ENCODE peak calls at places on chromosomes 4 and X, in ten cellular contexts. I, G, N, R, S, M, Y, T, H and Q are unnamed samples.

GRCh38 chr4:109820563-109820962 is 5.0 kb downstream of the GAR1 start:
- DNase-seq in I (no peak), G (no peak), N (no peak), R (no peak), S (no peak), M (peak; percentile 50), Y (peak; percentile 41), T (no peak), H (peak; percentile 30), Q (no peak)

GRCh38 chr4:104971458-104971857 is 175.2 kb upstream of the TET2 start:
- DNase-seq in I (peak; percentile 69), G (no peak), N (no peak), R (no peak), S (no peak), M (no peak), Y (no peak), T (no peak), H (no peak), Q (no peak)

GRCh38 chr4:103118171-103118570 is 18.5 kb upstream of the BDH2 start:
- DNase-seq in I (no peak), G (no peak), N (no peak), R (no peak), S (no peak), M (no peak), Y (peak; percentile 50), T (no peak), H (peak; percentile 44), Q (no peak)

GRCh38 chrX:54171527-54171926 is 11.5 kb downstream of the FAM120C start:
- DNase-seq in I (no peak), G (no peak), N (no peak), R (no peak), S (no peak), M (no peak), Y (no peak), T (no peak), H (no peak), Q (no peak)

GRCh38 chrX:43467608-43468234 is 188.4 kb upstream of the MAOA start:
- DNase-seq in I (no peak), G (no peak), N (no peak), R (no peak), S (no peak), M (no peak), Y (no peak), T (peak; percentile 25), H (no peak), Q (no peak)

GRCh38 chr4:122525865-122526264 is 69.3 kb upstream of the IL2 start:
- DNase-seq in I (no peak), G (no peak), N (no peak), R (no peak), S (no peak), M (no peak), Y (no peak), T (no peak), H (no peak), Q (no peak)

GRCh38 chrX:104270916-104271512 is 16.3 kb upstream of the ESX1 start:
- DNase-seq in I (peak; percentile 57), G (peak; percentile 38), N (no peak), R (peak; percentile 21), S (peak; percentile 59), M (peak; percentile 22), Y (no peak), T (peak; percentile 58), H (peak; percentile 4), Q (no peak)

GRCh38 chr4:38948551-38948950 is 80.9 kb downstream of the FAM114A1 start:
- DNase-seq in I (peak; percentile 87), G (no peak), N (no peak), R (peak; percentile 22), S (no peak), M (no peak), Y (peak; percentile 92), T (no peak), H (peak; percentile 91), Q (no peak)

GRCh38 chr4:165970703-165971420 is 97.8 kb downstream of the TLL1 start:
- DNase-seq in I (no peak), G (no peak), N (no peak), R (no peak), S (no peak), M (no peak), Y (no peak), T (no peak), H (no peak), Q (no peak)

DNA sequence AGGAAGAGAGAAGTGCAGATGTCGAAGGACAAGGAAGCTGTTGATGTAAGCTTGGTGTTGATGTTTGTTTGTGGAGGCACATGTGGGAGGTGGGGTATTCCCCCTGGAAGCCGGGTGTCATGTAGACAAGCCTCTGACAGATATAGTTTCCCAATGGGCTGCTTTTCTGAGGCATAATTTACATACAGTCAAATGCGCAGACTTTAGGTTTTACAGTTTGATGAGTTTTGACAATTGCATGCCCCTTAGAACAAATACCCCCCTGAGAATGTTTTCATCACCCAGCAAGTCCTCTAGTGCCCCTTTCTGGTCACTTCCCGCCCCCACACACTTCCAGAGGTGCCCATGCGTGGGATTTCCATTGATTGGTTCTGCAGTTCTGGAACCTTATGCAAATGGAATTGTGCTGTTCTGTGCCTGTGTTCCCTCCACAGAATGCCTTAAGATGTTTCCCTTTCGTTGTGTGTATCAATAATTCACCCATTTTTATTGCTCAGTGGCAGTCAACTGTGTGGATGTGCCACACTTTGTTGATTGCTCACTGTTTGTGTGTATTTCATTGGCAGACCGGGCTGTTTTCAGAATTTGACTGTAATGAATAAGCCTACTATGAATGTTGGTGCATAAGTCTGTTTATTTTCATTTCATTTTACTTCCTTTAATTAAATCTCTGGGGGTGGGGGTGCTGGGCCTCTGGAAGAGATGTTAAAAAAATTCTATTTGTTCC is 8.5 kb downstream of the EVC start:
- DNase-seq in I (no peak), G (no peak), N (no peak), R (no peak), S (no peak), M (no peak), Y (no peak), T (no peak), H (no peak), Q (no peak)
- TF ChIP-seq CTCF in I (no peak), G (no peak), N (no peak), R (no peak), S (no peak), M (no peak), Y (no peak), T (no peak), H (no peak), Q (no peak)

DNA sequence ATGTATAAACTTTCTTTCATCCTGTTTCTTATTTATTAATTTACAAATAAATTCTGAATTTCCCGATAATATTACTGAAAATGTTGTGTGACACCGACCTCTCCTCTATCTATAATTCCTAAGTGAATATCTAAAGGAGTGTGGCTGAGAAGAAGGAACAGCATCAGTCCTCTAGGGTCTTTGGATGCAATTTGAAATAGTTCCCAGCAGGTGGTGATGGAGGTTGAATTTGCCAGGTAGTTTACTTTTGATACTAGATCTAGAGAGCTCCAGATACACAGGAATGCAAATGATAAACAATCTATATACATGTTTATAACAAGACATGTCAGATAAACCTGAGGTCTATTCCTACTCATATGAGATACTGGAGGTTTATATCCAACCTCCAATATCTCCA is 305.4 kb downstream of the PCDH18 start:
- DNase-seq in I (no peak), G (no peak), N (no peak), R (no peak), S (no peak), M (no peak), Y (peak; percentile 6), T (no peak), H (no peak), Q (no peak)
- TF ChIP-seq CTCF in I (peak; percentile 40), G (no peak), N (no peak), R (no peak), S (peak; percentile 30), M (no peak), Y (peak; percentile 9), T (no peak), H (peak; percentile 43), Q (peak; percentile 62)

DNA sequence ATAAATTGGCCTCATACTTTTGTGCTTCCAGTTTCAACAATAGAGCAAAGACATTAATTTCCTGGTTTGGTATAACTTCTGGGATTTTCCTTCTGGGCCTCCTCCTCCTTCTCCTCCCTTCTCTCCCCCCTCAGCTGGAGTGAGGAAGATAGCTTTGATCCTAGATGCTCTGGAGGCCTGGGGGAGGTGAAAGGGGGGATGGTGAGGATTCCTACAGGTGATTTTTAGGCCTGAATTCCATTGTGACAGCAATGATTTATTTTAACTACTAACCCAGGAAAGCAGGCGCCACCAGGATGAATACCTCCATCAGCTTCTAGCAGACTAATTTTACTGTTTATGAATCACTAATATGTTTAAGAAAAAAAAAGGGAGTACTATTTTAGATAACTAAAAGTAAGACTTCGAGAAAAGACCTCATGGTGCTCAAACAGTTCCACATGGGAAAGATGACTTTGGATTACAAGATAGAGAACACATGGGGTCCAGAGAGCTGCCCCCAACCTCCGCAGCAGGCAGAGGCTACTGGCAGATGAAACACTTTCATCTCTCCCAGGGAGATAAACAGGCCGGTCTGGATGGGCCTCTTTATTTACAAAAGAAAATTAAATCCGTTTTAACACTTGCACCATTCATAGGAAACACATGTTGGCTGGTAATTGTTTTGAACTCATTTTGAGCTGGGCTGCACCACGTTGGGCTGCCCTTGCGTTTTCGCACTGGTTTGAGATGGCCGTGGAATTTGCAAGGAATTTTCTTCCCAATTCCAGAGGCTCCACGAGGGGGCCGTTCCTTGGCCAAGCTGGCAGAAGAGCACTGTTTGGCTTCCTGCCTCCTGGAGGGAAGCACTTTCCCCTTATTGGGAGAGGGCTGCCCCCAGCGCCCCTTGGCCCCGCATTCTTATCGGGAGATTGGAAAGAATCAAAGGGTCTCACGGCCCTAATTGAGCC is 125.1 kb upstream of the STX18 start:
- DNase-seq in I (peak; percentile 60), G (no peak), N (no peak), R (no peak), S (peak; percentile 55), M (no peak), Y (peak; percentile 65), T (peak; percentile 65), H (peak; percentile 54), Q (no peak)
- TF ChIP-seq CTCF in I (no peak), G (no peak), N (no peak), R (no peak), S (no peak), M (no peak), Y (peak; percentile 9), T (no peak), H (no peak), Q (no peak)

GRCh38 chr4:2179717-2180116 is 62.2 kb downstream of the HAUS3 start:
- DNase-seq in I (no peak), G (no peak), N (no peak), R (no peak), S (peak; percentile 19), M (no peak), Y (no peak), T (no peak), H (no peak), Q (no peak)

GRCh38 chr4:2175990-2176698 is 65.8 kb downstream of the HAUS3 start:
- DNase-seq in I (no peak), G (no peak), N (no peak), R (no peak), S (no peak), M (no peak), Y (no peak), T (no peak), H (no peak), Q (no peak)

GRCh38 chr4:2178986-2179385 is 62.9 kb downstream of the HAUS3 start:
- DNase-seq in I (no peak), G (no peak), N (no peak), R (no peak), S (no peak), M (no peak), Y (no peak), T (no peak), H (no peak), Q (no peak)

GRCh38 chr4:2180410-2180809 is 61.5 kb downstream of the HAUS3 start:
- DNase-seq in I (no peak), G (no peak), N (no peak), R (no peak), S (no peak), M (no peak), Y (no peak), T (no peak), H (no peak), Q (no peak)

GRCh38 chr4:2177443-2178093 is 64.4 kb downstream of the HAUS3 start:
- DNase-seq in I (no peak), G (no peak), N (no peak), R (no peak), S (peak; percentile 16), M (no peak), Y (no peak), T (no peak), H (no peak), Q (no peak)
- TF ChIP-seq CTCF in I (no peak), G (no peak), N (no peak), R (no peak), S (peak; percentile 21), M (no peak), Y (no peak), T (no peak), H (peak; percentile 5), Q (no peak)